ENCODE peak calls at places on chromosomes 5 and 9, in five cellular contexts. E is left lung; N is H54; A is central memory CD4-positive, alpha-beta T cell; F is foreskin fibroblast. H is an unnamed sample.

GRCh38 chr9:33263131-33263935 is 1.2 kb downstream of the BAG1 start:
- DNase-seq in F (peak; percentile 52), A (peak; percentile 6), E (peak; percentile 60), N (no peak), H (no peak)

GRCh38 chr5:58851571-58851970 is 268.7 kb downstream of the RAB3C start:
- DNase-seq in A (no peak), F (no peak), N (no peak), E (no peak), H (no peak)

GRCh38 chr9:135520916-135521607 is at the start of gene LCN1:
- DNase-seq in N (no peak), A (no peak), E (peak; percentile 55), F (no peak), H (no peak)

GRCh38 chr5:97979740-97980139 is 793.7 kb upstream of the RGMB start:
- DNase-seq in F (peak; percentile 82), A (no peak), E (no peak), N (no peak), H (peak; percentile 20)

GRCh38 chr9:106482733-106483132 is 380.2 kb upstream of the ZNF462 start:
- DNase-seq in F (peak; percentile 5), N (no peak), A (no peak), E (no peak), H (no peak)

GRCh38 chr5:57986746-57987145 is 473.1 kb downstream of the PLK2 start:
- DNase-seq in F (peak; percentile 22), N (no peak), E (no peak), A (no peak), H (no peak)

GRCh38 chr9:128818839-128819715 is 777 bp downstream of the ENDOG start:
- DNase-seq in N (no peak), E (peak; percentile 90), A (peak; percentile 41), F (peak; percentile 55), H (peak; percentile 73)

GRCh38 chr5:113093561-113093960 is 117.0 kb downstream of the DCP2 start:
- DNase-seq in N (no peak), E (no peak), F (no peak), A (no peak), H (no peak)